ENCODE peak calls at places on chromosomes 13 and 19, in four cellular contexts. T is astrocyte of the spinal cord, E is cardiac muscle cell, J is left ventricle myocardium inferior. Q is an unnamed sample.

GRCh38 chr13:89688908-89689307 is 1658.6 kb upstream of the MIR17HG start:
- DNase-seq in T (no peak), E (peak), J (peak), Q (no peak)

GRCh38 chr13:110447801-110448200 is 113.7 kb downstream of the RAB20 start:
- DNase-seq in T (no peak), E (no peak), J (no peak), Q (no peak)

GRCh38 chr13:113742000-113742441 is 17.0 kb upstream of the TMEM255B start:
- DNase-seq in T (no peak), E (peak), J (no peak), Q (peak)

GRCh38 chr13:110245421-110245899 is 61.5 kb downstream of the COL4A1 start:
- DNase-seq in T (peak), E (peak), J (no peak), Q (peak)

GRCh38 chr19:36245210-36246005 is 30.5 kb downstream of the ZNF146 start:
- DNase-seq in T (no peak), E (peak), J (no peak), Q (no peak)

GRCh38 chr19:2227415-2228156 is 8.5 kb downstream of the PLEKHJ1 start:
- DNase-seq in T (no peak), E (no peak), J (no peak), Q (no peak)

GRCh38 chr19:36140289-36141038 is 598 bp downstream of the CAPNS1 start:
- DNase-seq in T (peak), E (peak), J (peak), Q (peak)

GRCh38 chr19:38425810-38426466 is at the start of gene RASGRP4:
- DNase-seq in T (no peak), E (peak), J (peak), Q (no peak)

GRCh38 chr19:5826531-5827341 is 12.8 kb downstream of the FUT6 start:
- DNase-seq in T (no peak), E (peak), J (peak), Q (peak)

GRCh38 chr19:33175886-33176669 is 18.1 kb upstream of the LRP3 start:
- DNase-seq in T (peak), E (peak), J (no peak), Q (peak)

GRCh38 chr19:40588110-40588854 is 11.6 kb downstream of the SHKBP1 start:
- DNase-seq in T (peak), E (peak), J (no peak), Q (peak)

GRCh38 chr13:42398542-42398941 is 126.6 kb downstream of the AKAP11 start:
- DNase-seq in T (no peak), E (peak), J (no peak), Q (no peak)

GRCh38 chr19:16371540-16371986 is 46.9 kb downstream of the KLF2 start:
- DNase-seq in T (no peak), E (no peak), J (peak), Q (no peak)

GRCh38 chr19:41367848-41368301 is 3.9 kb upstream of the B9D2 start:
- DNase-seq in T (peak), E (peak), J (no peak), Q (peak)

GRCh38 chr13:87498681-87499080 is 172.5 kb upstream of the SLITRK5 start:
- DNase-seq in T (peak), E (no peak), J (no peak), Q (no peak)

GRCh38 chr19:19866599-19867248 is 1.0 kb downstream of the ZNF253 start:
- DNase-seq in T (no peak), E (peak), J (no peak), Q (peak)

GRCh38 chr13:51782026-51782710 is 21.8 kb downstream of the DHRS12 start:
- DNase-seq in T (no peak), E (no peak), J (no peak), Q (no peak)

GRCh38 chr13:99342723-99343315 is 35.6 kb upstream of the GPR183 start:
- DNase-seq in T (no peak), E (no peak), J (no peak), Q (no peak)

GRCh38 chr19:460877-461609 is at the start of gene SHC2:
- DNase-seq in T (no peak), E (no peak), J (peak), Q (no peak)

GRCh38 chr19:55340784-55341147 is 1.1 kb downstream of the KMT5C start:
- DNase-seq in T (no peak), E (no peak), J (no peak), Q (no peak)

GRCh38 chr13:111384441-111385181 is 64.2 kb downstream of the TEX29 start:
- DNase-seq in T (no peak), E (no peak), J (no peak), Q (no peak)

GRCh38 chr13:107843281-107843680 is 372.1 kb downstream of the LIG4 start:
- DNase-seq in T (no peak), E (no peak), J (no peak), Q (no peak)

GRCh38 chr19:4052114-4052992 is 14.3 kb downstream of the ZBTB7A start:
- DNase-seq in T (no peak), E (peak), J (no peak), Q (peak)

GRCh38 chr19:36215276-36216171 is 618 bp downstream of the ZNF146 start:
- DNase-seq in T (peak), E (peak), J (no peak), Q (peak)

GRCh38 chr13:80430561-80430960 is 89.6 kb upstream of the SPRY2 start:
- DNase-seq in T (peak), E (no peak), J (no peak), Q (peak)

GRCh38 chr13:47893527-47893926 is 107.5 kb downstream of the SUCLA2 start:
- DNase-seq in T (no peak), E (no peak), J (no peak), Q (no peak)

GRCh38 chr19:51295382-51296126 is 15.9 kb upstream of the IGLON5 start:
- DNase-seq in T (no peak), E (no peak), J (no peak), Q (no peak)

GRCh38 chr13:95044452-95045205 is 256.6 kb downstream of the ABCC4 start:
- DNase-seq in T (no peak), E (no peak), J (no peak), Q (no peak)

GRCh38 chr19:3770136-3771032 is 1.6 kb downstream of the RAX2 start:
- DNase-seq in T (no peak), E (no peak), J (no peak), Q (no peak)

GRCh38 chr13:42762917-42763316 is 18.5 kb upstream of the FAM216B start:
- DNase-seq in T (peak), E (peak), J (no peak), Q (peak)

GRCh38 chr19:4369109-4369887 is 25.9 kb downstream of the MPND start:
- DNase-seq in T (peak), E (no peak), J (peak), Q (no peak)

GRCh38 chr13:110944121-110944967 is 29.5 kb upstream of the ANKRD10 start:
- DNase-seq in T (peak), E (peak), J (no peak), Q (peak)

GRCh38 chr19:40341601-40342482 is 6.4 kb downstream of the C19orf47 start:
- DNase-seq in T (no peak), E (no peak), J (peak), Q (peak)

GRCh38 chr13:91381371-91381770 is 17.1 kb upstream of the GPC5 start:
- DNase-seq in T (peak), E (peak), J (no peak), Q (peak)

GRCh38 chr19:32471811-32472210 is 66.2 kb downstream of the DPY19L3 start:
- DNase-seq in T (no peak), E (no peak), J (no peak), Q (no peak)

GRCh38 chr19:2607712-2608601 is 94.5 kb downstream of the GNG7 start:
- DNase-seq in T (no peak), E (no peak), J (no peak), Q (no peak)

GRCh38 chr13:28355822-28356371 is 139.0 kb downstream of the FLT1 start:
- DNase-seq in T (peak), E (peak), J (no peak), Q (peak)

GRCh38 chr19:46294475-46294874 is 2.4 kb upstream of the HIF3A start:
- DNase-seq in T (no peak), E (no peak), J (no peak), Q (no peak)
- TF ChIP-seq CTCF in T (no peak), E (no peak), J (no peak), Q (no peak)

GRCh38 chr13:49279112-49279511 is 31.4 kb downstream of the CDADC1 start:
- DNase-seq in T (no peak), E (no peak), J (no peak), Q (no peak)
- H3K4me3 ChIP-seq in T (no peak), E (no peak), J (no peak), Q (no peak)

GRCh38 chr19:10988380-10988779 is 27.6 kb downstream of the SMARCA4 start:
- DNase-seq in T (no peak), E (no peak), J (no peak), Q (no peak)

GRCh38 chr19:10986301-10987127 is 25.7 kb downstream of the SMARCA4 start:
- DNase-seq in T (no peak), E (no peak), J (no peak), Q (no peak)

GRCh38 chr19:10987621-10988297 is 26.9 kb downstream of the SMARCA4 start:
- DNase-seq in T (no peak), E (no peak), J (no peak), Q (no peak)

GRCh38 chr19:10984166-10984735 is 23.4 kb downstream of the SMARCA4 start:
- DNase-seq in T (no peak), E (no peak), J (no peak), Q (no peak)

GRCh38 chr19:10985502-10985901 is 24.7 kb downstream of the SMARCA4 start:
- DNase-seq in T (no peak), E (no peak), J (no peak), Q (no peak)
- TF ChIP-seq CTCF in T (no peak), E (no peak), J (no peak), Q (no peak)

GRCh38 chr19:49421878-49422202 is 1.4 kb downstream of the PTH2 start:
- DNase-seq in T (no peak), E (no peak), J (no peak), Q (no peak)

GRCh38 chr19:49423278-49423984 is at the start of gene PTH2:
- DNase-seq in T (no peak), E (no peak), J (no peak), Q (no peak)

GRCh38 chr19:49421039-49421877 is 2.0 kb downstream of the PTH2 start:
- DNase-seq in T (peak), E (peak), J (peak), Q (peak)

GRCh38 chr19:49423985-49424303 is 703 bp upstream of the PTH2 start:
- DNase-seq in T (no peak), E (no peak), J (no peak), Q (no peak)

GRCh38 chr19:49422407-49423277 is 599 bp downstream of the PTH2 start:
- DNase-seq in T (no peak), E (peak), J (peak), Q (peak)
- H3K4me3 ChIP-seq in T (no peak), E (peak), J (peak), Q (no peak)

GRCh38 chr13:78660130-78660857 is 1.3 kb upstream of the OBI1 start:
- DNase-seq in T (no peak), E (peak), J (no peak), Q (peak)
- TF ChIP-seq CTCF in T (no peak), E (no peak), J (no peak), Q (no peak)

DNA sequence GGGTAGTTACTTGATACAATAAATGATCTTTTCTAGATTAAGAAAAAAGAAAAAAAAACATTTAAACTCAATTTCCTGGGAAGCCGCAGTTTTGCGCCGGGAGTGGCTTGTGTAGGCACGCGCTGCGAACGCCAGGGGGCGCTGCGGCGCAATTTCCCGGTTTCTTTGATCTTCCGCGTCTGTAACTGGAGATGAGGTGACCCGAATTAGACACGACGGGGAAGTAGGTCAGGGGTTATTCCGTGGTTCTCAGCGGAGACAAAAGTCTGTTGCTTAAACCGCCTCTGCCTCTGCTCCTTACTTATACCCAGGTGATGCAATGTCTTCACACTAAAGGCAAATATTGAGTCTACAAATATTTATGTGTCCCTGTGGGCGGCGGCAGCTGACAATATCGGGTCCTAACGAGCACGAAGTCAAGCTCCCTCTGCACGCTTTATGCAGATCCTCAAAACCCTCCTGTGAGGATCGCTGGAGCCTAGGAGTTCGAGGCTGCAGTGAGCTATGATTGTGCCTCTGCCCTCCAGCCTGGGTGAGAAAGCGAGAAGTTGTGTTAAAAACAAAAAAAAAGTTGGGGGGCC is 15.2 kb downstream of the STXBP2 start:
- DNase-seq in T (peak), E (peak), J (peak), Q (peak)
- H3K4me3 ChIP-seq in T (peak), E (no peak), J (peak), Q (no peak)

DNA sequence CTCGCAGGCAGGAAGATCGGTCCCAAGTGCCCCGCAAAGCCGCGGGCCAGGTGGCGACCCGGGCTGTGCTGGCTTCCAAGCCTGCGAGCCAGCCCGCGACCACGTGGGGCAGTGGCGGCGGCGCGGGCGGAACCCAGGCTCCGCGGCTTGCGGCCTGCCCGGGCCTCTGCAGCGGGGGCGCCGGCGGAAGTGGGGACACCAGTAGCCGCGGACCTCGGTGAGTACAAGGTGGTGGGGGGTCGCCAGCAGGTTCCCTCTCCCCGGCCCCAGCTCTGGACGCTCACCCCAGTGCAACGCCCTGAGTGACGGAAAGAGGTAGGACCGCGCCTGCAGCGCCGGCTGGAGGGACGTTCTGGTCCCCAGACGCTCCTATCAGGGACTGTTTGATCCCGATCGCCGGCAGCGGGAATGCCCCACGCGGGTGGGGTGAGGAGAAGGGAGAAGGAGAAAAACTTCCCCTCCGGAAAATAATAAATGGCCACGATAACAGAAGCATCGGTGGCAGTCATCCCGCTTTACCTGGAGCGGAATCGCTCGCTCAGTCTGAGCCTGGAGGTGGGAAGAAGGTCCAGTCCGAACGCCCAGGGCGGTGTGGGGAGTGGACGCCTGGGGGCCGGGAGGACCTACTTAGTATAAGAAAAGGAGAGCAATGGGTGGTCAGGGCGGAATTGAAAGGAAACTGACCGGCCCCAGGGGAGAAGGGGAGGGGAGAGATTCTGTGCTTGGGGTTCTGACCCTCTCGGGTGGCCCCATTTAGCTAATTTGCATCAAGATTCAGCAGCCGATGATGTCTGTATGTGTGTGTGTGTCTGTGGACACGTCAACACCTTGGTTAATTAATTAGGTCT is at the start of gene GEMIN7:
- DNase-seq in T (peak), E (peak), J (peak), Q (peak)
- TF ChIP-seq CTCF in T (no peak), E (no peak), J (peak), Q (no peak)

GRCh38 chr19:9295411-9295849 is 14.2 kb downstream of the ZNF699 start:
- DNase-seq in T (no peak), E (no peak), J (no peak), Q (peak)
- H3K4me3 ChIP-seq in T (no peak), E (no peak), J (no peak), Q (no peak)

GRCh38 chr13:67148219-67148583 is 81.9 kb downstream of the PCDH9 start:
- DNase-seq in T (peak), E (peak), J (no peak), Q (peak)

GRCh38 chr13:67156718-67157049 is 73.5 kb downstream of the PCDH9 start:
- DNase-seq in T (no peak), E (no peak), J (no peak), Q (no peak)

GRCh38 chr13:67155898-67156717 is 74.0 kb downstream of the PCDH9 start:
- DNase-seq in T (no peak), E (no peak), J (no peak), Q (no peak)

GRCh38 chr13:67150608-67151007 is 79.5 kb downstream of the PCDH9 start:
- DNase-seq in T (no peak), E (no peak), J (no peak), Q (no peak)

DNA sequence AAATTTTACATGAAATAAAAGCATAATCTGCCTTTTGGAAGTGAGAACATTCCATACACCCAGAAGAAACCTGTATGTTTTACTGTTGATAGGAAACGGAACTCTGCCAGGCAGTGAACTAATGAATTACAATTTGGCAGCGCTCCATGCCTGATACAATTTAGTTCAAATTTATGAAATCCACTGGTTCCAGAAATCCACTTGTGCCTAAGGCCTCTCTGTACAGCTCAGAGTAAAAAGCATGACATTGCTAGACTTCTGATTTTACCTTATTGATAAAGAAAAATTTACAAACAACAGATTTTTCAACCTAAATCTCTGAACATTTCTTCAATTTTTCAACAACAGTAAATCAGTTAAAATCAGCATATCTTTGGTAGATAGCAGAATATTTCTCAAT is 78.0 kb downstream of the PCDH9 start:
- DNase-seq in T (no peak), E (no peak), J (no peak), Q (peak)
- TF ChIP-seq CTCF in T (no peak), E (no peak), J (no peak), Q (no peak)